ENCODE peak calls at places on chromosome 6, in four cellular contexts. One of them, this sample, is unnamed.

GRCh38 chr6:155310596-155310995 is 3.7 kb downstream of the TFB1M start:
- DNase-seq in GM12878: no peak
- DNase-seq in K562: no peak
- DNase-seq in HepG2: no peak
- DNase-seq in this sample: no peak

GRCh38 chr6:111842891-111843290 is 30.4 kb downstream of the FYN start:
- DNase-seq in K562: peak; percentile 69
- DNase-seq in HepG2: peak; percentile 69
- DNase-seq in GM12878: no peak
- DNase-seq in this sample: no peak

GRCh38 chr6:33896391-33897192 is 92.8 kb upstream of the MLN start:
- DNase-seq in K562: peak; percentile 42
- DNase-seq in GM12878: no peak
- DNase-seq in HepG2: no peak
- DNase-seq in this sample: no peak

GRCh38 chr6:1610497-1611321 is 994 bp downstream of the FOXC1 start:
- DNase-seq in HepG2: peak; percentile 27
- DNase-seq in K562: no peak
- DNase-seq in GM12878: no peak
- DNase-seq in this sample: no peak

GRCh38 chr6:154606457-154606856 is 96.0 kb upstream of the CNKSR3 start:
- DNase-seq in K562: peak; percentile 36
- DNase-seq in GM12878: peak; percentile 93
- DNase-seq in HepG2: no peak
- DNase-seq in this sample: no peak

GRCh38 chr6:140105857-140106256 is 731.4 kb upstream of the CITED2 start:
- DNase-seq in HepG2: peak; percentile 39
- DNase-seq in K562: peak; percentile 72
- DNase-seq in GM12878: no peak
- DNase-seq in this sample: peak; percentile 39

GRCh38 chr6:160300076-160300695 is 41.6 kb upstream of the SLC22A2 start:
- DNase-seq in K562: peak; percentile 6
- DNase-seq in GM12878: no peak
- DNase-seq in HepG2: peak; percentile 28
- DNase-seq in this sample: no peak

GRCh38 chr6:9131616-9132015 is 696.3 kb upstream of the SLC35B3 start:
- DNase-seq in HepG2: no peak
- DNase-seq in K562: no peak
- DNase-seq in GM12878: no peak
- DNase-seq in this sample: peak; percentile 11

GRCh38 chr6:84135291-84135690 is 92.2 kb downstream of the CEP162 start:
- DNase-seq in GM12878: no peak
- DNase-seq in K562: no peak
- DNase-seq in HepG2: no peak
- DNase-seq in this sample: no peak

GRCh38 chr6:84136364-84137050 is 90.9 kb downstream of the CEP162 start:
- DNase-seq in GM12878: no peak
- DNase-seq in HepG2: no peak
- DNase-seq in K562: peak; percentile 71
- DNase-seq in this sample: no peak

GRCh38 chr6:84139311-84139710 is 88.1 kb downstream of the CEP162 start:
- DNase-seq in HepG2: no peak
- DNase-seq in GM12878: no peak
- DNase-seq in K562: no peak
- DNase-seq in this sample: no peak

GRCh38 chr6:84137051-84137375 is 90.4 kb downstream of the CEP162 start:
- DNase-seq in HepG2: no peak
- DNase-seq in K562: peak; percentile 90
- DNase-seq in GM12878: no peak
- DNase-seq in this sample: no peak

GRCh38 chr6:84137989-84138575 is 89.4 kb downstream of the CEP162 start:
- DNase-seq in HepG2: no peak
- DNase-seq in GM12878: no peak
- DNase-seq in K562: no peak
- DNase-seq in this sample: no peak
- TF ChIP-seq FOXK2 in HepG2: no peak
- TF ChIP-seq FOXK2 in GM12878: no peak
- TF ChIP-seq FOXK2 in K562: no peak
- TF ChIP-seq FOXK2 in this sample: no peak

DNA sequence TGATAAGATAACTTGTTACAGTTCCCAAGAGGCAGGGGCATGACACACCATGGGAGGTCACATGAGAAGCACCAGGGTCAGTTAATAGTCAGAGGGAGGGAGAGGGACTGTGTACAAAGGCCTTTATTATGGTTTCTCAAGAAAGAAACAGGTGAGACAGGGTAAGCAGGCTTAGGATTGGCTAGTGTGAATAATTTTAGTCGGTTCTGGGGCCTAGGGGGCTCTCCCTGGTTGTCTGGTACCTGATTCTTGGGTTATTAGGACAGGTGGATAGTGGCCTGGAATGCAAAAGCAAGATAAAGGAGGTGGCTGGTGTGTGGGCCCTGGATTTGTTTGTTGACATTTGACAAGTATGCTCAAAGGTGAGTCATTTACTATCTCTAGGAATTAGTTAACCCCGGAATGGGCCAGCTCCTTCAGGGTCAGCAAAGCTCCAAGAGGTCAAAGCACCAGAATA is 49.4 kb upstream of the MCUR1 start:
- DNase-seq in K562: peak; percentile 57
- DNase-seq in GM12878: no peak
- DNase-seq in HepG2: peak; percentile 25
- DNase-seq in this sample: no peak
- TF ChIP-seq SP1 in K562: no peak
- TF ChIP-seq SP1 in GM12878: no peak
- TF ChIP-seq SP1 in HepG2: no peak
- TF ChIP-seq SP1 in this sample: no peak

GRCh38 chr6:34922177-34922663 is 33.2 kb downstream of the ANKS1A start:
- DNase-seq in K562: peak; percentile 20
- DNase-seq in GM12878: no peak
- DNase-seq in HepG2: peak; percentile 20
- DNase-seq in this sample: no peak
- TF ChIP-seq FOXK2 in K562: no peak
- TF ChIP-seq FOXK2 in GM12878: no peak
- TF ChIP-seq FOXK2 in HepG2: no peak
- TF ChIP-seq FOXK2 in this sample: no peak

DNA sequence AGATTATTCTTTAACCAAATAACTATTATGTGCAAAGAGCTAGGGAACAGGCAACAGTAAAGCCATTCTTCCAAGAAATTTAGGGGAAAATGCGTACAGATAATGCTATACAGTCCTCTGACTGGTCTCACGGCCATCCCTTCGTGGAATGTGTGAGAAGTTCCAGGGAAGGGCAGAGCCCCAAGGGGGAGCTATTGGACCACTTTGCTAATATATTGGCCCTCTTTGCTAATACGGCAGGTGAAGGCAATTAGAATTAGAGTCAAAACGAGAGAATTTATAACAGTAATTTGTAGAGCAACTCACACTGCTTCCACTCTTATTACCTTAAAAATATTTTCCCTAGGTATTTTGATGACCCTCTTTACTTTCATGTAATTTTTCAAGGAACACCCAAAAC is 140.4 kb downstream of the IMPG1 start:
- DNase-seq in GM12878: no peak
- DNase-seq in HepG2: peak; percentile 49
- DNase-seq in K562: peak; percentile 54
- DNase-seq in this sample: no peak
- TF ChIP-seq SP1 in GM12878: no peak
- TF ChIP-seq SP1 in HepG2: no peak
- TF ChIP-seq SP1 in K562: no peak
- TF ChIP-seq SP1 in this sample: no peak

GRCh38 chr6:112931835-112932234 is 584.7 kb downstream of the RFPL4B start:
- DNase-seq in HepG2: no peak
- DNase-seq in GM12878: no peak
- DNase-seq in K562: no peak
- DNase-seq in this sample: no peak

GRCh38 chr6:112933947-112934346 is 586.8 kb downstream of the RFPL4B start:
- DNase-seq in K562: no peak
- DNase-seq in GM12878: no peak
- DNase-seq in HepG2: no peak
- DNase-seq in this sample: no peak

GRCh38 chr6:112927641-112928040 is 580.5 kb downstream of the RFPL4B start:
- DNase-seq in HepG2: no peak
- DNase-seq in K562: no peak
- DNase-seq in GM12878: no peak
- DNase-seq in this sample: no peak

GRCh38 chr6:112925702-112926101 is 578.6 kb downstream of the RFPL4B start:
- DNase-seq in K562: no peak
- DNase-seq in HepG2: no peak
- DNase-seq in GM12878: no peak
- DNase-seq in this sample: no peak

DNA sequence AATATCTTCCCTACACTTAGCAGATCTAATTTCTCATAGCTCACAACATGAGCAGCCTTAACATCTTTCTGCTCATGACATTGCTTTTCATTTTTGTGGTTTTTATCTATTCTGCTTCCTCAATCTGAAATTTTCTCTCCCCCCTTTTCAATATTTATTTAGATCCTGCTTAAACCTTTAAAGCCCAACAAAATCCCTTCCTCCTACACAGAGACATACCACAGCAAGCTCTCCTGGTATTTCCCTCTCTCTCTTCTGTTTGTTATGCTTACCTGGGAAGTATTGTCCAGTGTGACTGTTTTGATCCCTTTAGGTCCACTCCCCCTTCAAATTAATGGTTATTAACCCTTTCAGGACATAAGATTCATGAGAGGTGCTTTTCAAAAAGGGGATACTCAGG is 582.5 kb downstream of the RFPL4B start:
- DNase-seq in HepG2: no peak
- DNase-seq in GM12878: no peak
- DNase-seq in K562: no peak
- DNase-seq in this sample: no peak
- TF ChIP-seq FOXK2 in HepG2: no peak
- TF ChIP-seq FOXK2 in GM12878: no peak
- TF ChIP-seq FOXK2 in K562: no peak
- TF ChIP-seq FOXK2 in this sample: no peak

DNA sequence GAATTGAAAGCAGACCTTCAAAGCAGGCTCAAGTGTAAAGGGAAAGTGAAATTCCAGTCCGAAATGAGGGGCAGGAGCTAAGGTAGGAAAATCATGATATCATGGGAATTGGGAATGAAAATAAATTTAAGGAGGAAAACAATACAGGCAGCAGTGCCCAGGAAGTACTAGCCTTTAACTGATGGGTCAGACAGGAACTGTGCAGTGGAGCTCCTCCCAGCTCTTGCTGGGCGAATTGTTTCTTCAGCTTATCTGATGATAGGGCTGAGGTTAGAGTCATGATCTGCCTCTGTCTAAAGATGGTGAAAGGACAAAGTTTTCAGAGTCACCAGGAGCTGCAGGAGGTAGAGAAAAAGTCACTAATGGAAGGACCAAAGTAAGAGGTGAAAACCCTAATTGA is 457.9 kb upstream of the PTCHD4 start:
- DNase-seq in GM12878: no peak
- DNase-seq in HepG2: no peak
- DNase-seq in K562: no peak
- DNase-seq in this sample: no peak
- TF ChIP-seq SP1 in GM12878: no peak
- TF ChIP-seq SP1 in HepG2: no peak
- TF ChIP-seq SP1 in K562: no peak
- TF ChIP-seq SP1 in this sample: no peak

GRCh38 chr6:21752054-21752811 is 158.7 kb downstream of the SOX4 start:
- DNase-seq in HepG2: no peak
- DNase-seq in GM12878: no peak
- DNase-seq in K562: no peak
- DNase-seq in this sample: no peak

GRCh38 chr6:21751608-21752007 is 158.1 kb downstream of the SOX4 start:
- DNase-seq in K562: no peak
- DNase-seq in GM12878: no peak
- DNase-seq in HepG2: no peak
- DNase-seq in this sample: no peak

GRCh38 chr6:21756487-21756886 is 162.9 kb downstream of the SOX4 start:
- DNase-seq in HepG2: no peak
- DNase-seq in GM12878: no peak
- DNase-seq in K562: no peak
- DNase-seq in this sample: no peak

GRCh38 chr6:21754891-21755290 is 161.3 kb downstream of the SOX4 start:
- DNase-seq in K562: no peak
- DNase-seq in HepG2: no peak
- DNase-seq in GM12878: no peak
- DNase-seq in this sample: no peak

GRCh38 chr6:21753571-21754108 is 160.1 kb downstream of the SOX4 start:
- DNase-seq in HepG2: no peak
- DNase-seq in K562: no peak
- DNase-seq in GM12878: no peak
- DNase-seq in this sample: no peak
- TF ChIP-seq FOXK2 in HepG2: no peak
- TF ChIP-seq FOXK2 in K562: no peak
- TF ChIP-seq FOXK2 in GM12878: no peak
- TF ChIP-seq FOXK2 in this sample: no peak

DNA sequence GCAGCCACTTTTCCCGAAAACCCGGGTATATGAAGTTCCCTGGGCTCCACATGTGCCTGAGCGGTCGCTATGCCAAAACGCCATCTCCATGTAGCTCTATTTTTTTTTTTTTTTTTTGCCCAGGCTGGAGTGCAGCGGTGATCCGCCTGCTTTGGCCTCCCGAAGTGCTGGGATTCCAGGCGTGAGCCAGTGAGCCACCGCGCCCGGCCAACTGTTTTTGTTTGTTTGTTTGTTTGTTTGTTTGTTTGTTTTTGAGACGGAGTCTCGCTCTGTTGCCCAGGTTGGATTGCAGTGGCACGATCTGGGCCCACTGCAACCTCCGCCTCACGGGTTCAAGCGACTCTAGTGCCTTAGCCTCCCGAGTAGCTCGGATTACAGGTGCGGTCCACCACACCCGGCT is 237.5 kb upstream of the IRAK1BP1 start:
- DNase-seq in K562: no peak
- DNase-seq in HepG2: no peak
- DNase-seq in GM12878: no peak
- DNase-seq in this sample: no peak
- TF ChIP-seq SP1 in K562: no peak
- TF ChIP-seq SP1 in HepG2: no peak
- TF ChIP-seq SP1 in GM12878: no peak
- TF ChIP-seq SP1 in this sample: no peak

DNA sequence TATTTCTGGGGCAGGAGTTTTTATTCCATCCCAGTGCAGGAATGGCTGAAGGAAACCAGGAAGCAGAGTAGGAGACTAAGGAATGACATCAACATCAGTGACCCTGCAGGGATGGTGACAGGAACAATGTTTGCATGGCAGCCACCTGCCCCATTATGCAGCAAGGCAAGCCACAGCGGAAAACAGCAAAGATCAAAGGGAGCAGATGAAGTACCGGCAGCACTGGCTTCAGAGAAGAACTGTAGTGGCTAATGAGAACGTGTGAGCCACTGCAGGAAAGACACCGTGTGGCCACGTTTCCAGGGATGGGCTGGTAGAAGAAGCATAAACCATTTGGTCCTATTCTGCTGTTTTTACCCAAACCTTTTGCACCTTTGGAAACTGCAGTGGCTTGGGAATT is 52.9 kb upstream of the TAB2 start:
- DNase-seq in GM12878: no peak
- DNase-seq in K562: no peak
- DNase-seq in HepG2: peak; percentile 38
- DNase-seq in this sample: no peak
- TF ChIP-seq FOXK2 in GM12878: no peak
- TF ChIP-seq FOXK2 in K562: no peak
- TF ChIP-seq FOXK2 in HepG2: no peak
- TF ChIP-seq FOXK2 in this sample: no peak

DNA sequence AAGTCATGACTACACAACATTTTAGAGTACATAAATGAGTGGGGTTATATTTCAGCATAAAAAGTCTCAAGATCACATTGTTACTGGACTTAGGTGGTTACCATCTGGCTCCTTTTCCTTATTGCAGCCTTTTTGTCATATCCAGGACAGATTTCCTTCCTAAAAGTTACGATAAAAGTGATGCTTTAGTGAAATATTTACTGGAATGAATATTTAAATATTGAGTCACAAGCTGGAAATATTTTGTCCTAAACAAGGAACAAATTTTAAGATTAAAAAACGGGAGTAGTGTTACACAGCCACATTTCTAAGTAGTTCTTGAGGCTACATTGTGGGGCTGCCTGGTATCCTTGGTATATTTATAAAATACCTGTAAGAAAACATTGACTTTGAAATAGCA is 52.2 kb downstream of the CDC40 start:
- DNase-seq in GM12878: no peak
- DNase-seq in HepG2: no peak
- DNase-seq in K562: no peak
- DNase-seq in this sample: no peak
- TF ChIP-seq SP1 in GM12878: no peak
- TF ChIP-seq SP1 in HepG2: no peak
- TF ChIP-seq SP1 in K562: no peak
- TF ChIP-seq SP1 in this sample: no peak